ENCODE peak calls at places on chromosomes 12 and 14, in eight cellular contexts. S is HFFc6, U is mesothelial cell of epicardium, A is lower leg skin, F is AG09319, X is tibial artery, L is activated B cell treated with CpG ODN at 0.5 μM for 24 hours, I is body of pancreas. W is an unnamed sample.
A peak's percentile ranks its signal among the peaks of the same experiment; 100 is the strongest.

GRCh38 chr12:45349911-45350310 is 134.0 kb downstream of the ANO6 start:
- DNase-seq in U (no peak), F (no peak), L (no peak), A (no peak), X (no peak), S (no peak), I (no peak), W (no peak)

GRCh38 chr14:49961270-49962222 is 68.7 kb downstream of the ARF6 start:
- DNase-seq in U (no peak), L (no peak), S (peak; percentile 16), A (peak; percentile 66), F (no peak), X (no peak), I (no peak), W (no peak)

GRCh38 chr12:123660328-123660727 is 10.6 kb upstream of the TCTN2 start:
- DNase-seq in F (peak; percentile 62), X (no peak), I (no peak), A (no peak), U (no peak), S (peak; percentile 94), L (no peak), W (no peak)

GRCh38 chr12:80598004-80598606 is 109.3 kb upstream of the MYF6 start:
- DNase-seq in A (no peak), S (peak; percentile 79), I (peak; percentile 23), X (no peak), F (peak; percentile 29), U (no peak), L (no peak), W (no peak)

GRCh38 chr12:53892760-53893159 is 45.9 kb upstream of the HOXC13 start:
- DNase-seq in F (no peak), A (no peak), L (no peak), X (no peak), I (no peak), S (no peak), U (no peak), W (no peak)

GRCh38 chr14:94377866-94378470 is 10.4 kb downstream of the SERPINA1 start:
- DNase-seq in F (no peak), I (no peak), X (peak; percentile 9), L (no peak), S (no peak), A (peak; percentile 58), U (no peak), W (no peak)

GRCh38 chr12:19967486-19967885 is 400.9 kb upstream of the PDE3A start:
- DNase-seq in L (no peak), A (no peak), F (no peak), U (no peak), I (no peak), S (peak; percentile 42), X (no peak), W (peak; percentile 48)

GRCh38 chr14:69580009-69580577 is 5.4 kb upstream of the CCDC177 start:
- DNase-seq in I (peak; percentile 19), U (peak; percentile 42), F (peak; percentile 41), A (no peak), X (no peak), S (peak; percentile 74), L (no peak), W (no peak)

GRCh38 chr14:99656171-99656570 is 11.2 kb downstream of the HHIPL1 start:
- DNase-seq in F (no peak), A (no peak), X (no peak), U (no peak), S (no peak), I (no peak), L (no peak), W (no peak)

GRCh38 chr12:45547132-45547531 is 182.4 kb upstream of the ARID2 start:
- DNase-seq in L (no peak), U (no peak), A (no peak), S (no peak), F (no peak), I (no peak), X (no peak), W (no peak)

GRCh38 chr14:96902004-96902403 is 104.8 kb downstream of the VRK1 start:
- DNase-seq in U (no peak), S (no peak), X (no peak), A (no peak), L (no peak), F (no peak), I (no peak), W (no peak)

GRCh38 chr12:80551897-80552296 is 107.9 kb downstream of the PTPRQ start:
- DNase-seq in I (no peak), X (no peak), S (peak; percentile 95), L (no peak), U (no peak), A (no peak), F (peak; percentile 74), W (no peak)

GRCh38 chr14:40989260-40989659 is 617.4 kb upstream of the LRFN5 start:
- DNase-seq in A (no peak), U (no peak), I (no peak), F (no peak), L (no peak), S (no peak), X (no peak), W (no peak)

GRCh38 chr14:39581474-39581873 is 149.2 kb upstream of the FBXO33 start:
- DNase-seq in X (no peak), I (no peak), U (no peak), L (no peak), A (no peak), F (no peak), S (no peak), W (no peak)

GRCh38 chr14:64294672-64295413 is 672 bp upstream of the ESR2 start:
- DNase-seq in L (peak; percentile 92), F (no peak), I (peak; percentile 89), S (peak; percentile 29), U (peak; percentile 84), A (peak; percentile 90), X (no peak), W (peak; percentile 54)

GRCh38 chr12:39006286-39006685 is 100.9 kb upstream of the CPNE8 start:
- DNase-seq in X (no peak), A (no peak), I (no peak), S (no peak), U (no peak), L (no peak), F (no peak), W (no peak)

GRCh38 chr12:54984602-54985376 is at the start of gene TESPA1:
- DNase-seq in U (no peak), I (peak; percentile 40), F (no peak), L (peak; percentile 62), S (no peak), X (peak; percentile 52), A (peak; percentile 91), W (peak; percentile 75)

GRCh38 chr14:96811265-96811664 is 14.1 kb downstream of the VRK1 start:
- DNase-seq in U (no peak), X (no peak), L (no peak), A (no peak), S (peak; percentile 84), F (peak; percentile 37), I (no peak), W (no peak)

GRCh38 chr12:111361717-111362576 is 6.9 kb downstream of the PHETA1 start:
- DNase-seq in I (peak; percentile 92), A (no peak), X (no peak), S (no peak), L (no peak), U (no peak), F (no peak), W (no peak)

DNA sequence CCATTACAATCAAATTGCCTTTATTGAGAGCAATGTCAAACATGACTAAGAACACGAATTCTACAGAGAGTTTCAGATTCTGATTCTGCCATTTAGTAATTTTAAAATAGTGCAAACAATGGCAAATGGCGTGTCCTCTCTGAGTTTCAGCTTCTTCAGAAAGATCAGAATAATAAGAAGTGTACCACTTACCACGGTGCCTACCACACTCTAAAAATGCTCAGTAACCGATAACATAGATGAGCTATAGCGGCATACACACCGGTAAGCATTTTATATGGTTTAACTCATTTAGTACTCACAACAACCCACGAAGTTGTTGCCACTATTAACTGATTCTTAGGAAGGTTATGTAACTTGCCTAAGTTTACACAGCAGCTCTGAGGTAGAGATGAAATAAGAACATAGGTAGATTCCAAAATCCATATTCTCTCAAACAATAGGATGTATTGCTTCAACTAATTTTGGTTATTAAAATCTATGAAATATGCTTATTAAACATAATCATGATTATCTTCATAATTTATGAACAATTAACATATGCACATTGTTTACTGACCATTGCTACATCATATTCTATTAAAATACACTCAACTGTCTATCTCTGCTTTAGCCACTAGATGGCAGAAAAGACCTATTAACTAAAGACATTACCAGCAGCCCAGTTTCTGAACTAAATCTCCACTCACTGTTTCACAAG is 38.3 kb downstream of the SLC6A15 start:
- DNase-seq in U (no peak), X (no peak), S (peak; percentile 57), A (no peak), F (peak; percentile 18), L (no peak), I (no peak), W (no peak)
- TF ChIP-seq CTCF in U (peak; percentile 75), X (peak; percentile 71), S (peak; percentile 88), A (no peak), F (peak; percentile 65), L (no peak), I (peak; percentile 87), W (peak; percentile 85)

GRCh38 chr12:43676183-43676813 is 82.3 kb downstream of the PUS7L start:
- DNase-seq in I (peak; percentile 24), A (no peak), S (no peak), X (no peak), L (no peak), F (no peak), U (no peak), W (no peak)
- TF ChIP-seq CTCF in I (peak; percentile 43), A (no peak), S (peak; percentile 59), X (no peak), L (no peak), F (peak; percentile 41), U (peak; percentile 20), W (peak; percentile 64)

DNA sequence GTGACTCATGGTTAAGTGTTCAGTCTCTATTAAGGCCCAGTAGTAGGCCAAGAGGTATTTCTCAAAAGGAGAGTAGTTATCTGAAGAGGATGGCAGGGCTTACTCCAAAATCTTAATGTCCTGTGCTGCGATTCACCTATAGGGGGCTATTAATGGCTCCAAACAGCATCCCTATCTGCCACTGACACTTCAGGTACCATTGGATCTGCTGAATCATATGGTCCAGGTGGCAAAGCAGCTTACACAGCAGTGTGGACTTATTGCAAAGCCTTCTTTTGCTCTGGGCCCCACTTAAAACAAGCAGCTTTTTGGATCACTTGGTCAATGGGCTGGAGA is 60.8 kb upstream of the ATP2B1 start:
- DNase-seq in A (no peak), L (no peak), S (no peak), I (no peak), U (no peak), F (no peak), X (no peak), W (no peak)
- TF ChIP-seq CTCF in A (no peak), L (no peak), S (peak; percentile 60), I (no peak), U (no peak), F (no peak), X (no peak), W (no peak)

GRCh38 chr12:28460420-28461130 is 270.3 kb downstream of the CCDC91 start:
- DNase-seq in A (no peak), F (no peak), S (no peak), U (no peak), I (no peak), L (no peak), X (no peak), W (no peak)

GRCh38 chr12:28459481-28459880 is 269.2 kb downstream of the CCDC91 start:
- DNase-seq in L (no peak), A (no peak), S (no peak), X (no peak), F (no peak), U (no peak), I (no peak), W (no peak)

GRCh38 chr12:28457785-28458184 is 267.5 kb downstream of the CCDC91 start:
- DNase-seq in A (no peak), U (no peak), L (no peak), X (no peak), S (no peak), I (no peak), F (no peak), W (no peak)

GRCh38 chr12:28463396-28463795 is 273.1 kb downstream of the CCDC91 start:
- DNase-seq in S (no peak), X (no peak), L (no peak), I (no peak), F (no peak), U (no peak), A (no peak), W (no peak)
- TF ChIP-seq CTCF in S (no peak), X (no peak), L (no peak), I (no peak), F (no peak), U (no peak), A (no peak), W (no peak)

W was measured in CD14-positive monocyte.